ENCODE peak calls at places on chromosomes 6 and 20, in six cellular contexts. N is H9, O is mammary epithelial cell, D is kidney, K is H1, S is adipocyte. A is an unnamed sample.

GRCh38 chr20:44401052-44401769 is 45.7 kb downstream of the HNF4A start:
- DNase-seq in N (no peak), O (no peak), D (no peak), K (no peak), S (no peak), A (peak; percentile 55)

GRCh38 chr6:16656451-16656850 is 104.8 kb downstream of the ATXN1 start:
- DNase-seq in N (no peak), O (no peak), D (no peak), K (no peak), S (no peak), A (no peak)

GRCh38 chr6:93679836-93680235 is 260.5 kb upstream of the EPHA7 start:
- DNase-seq in N (no peak), O (no peak), D (no peak), K (no peak), S (no peak), A (no peak)

GRCh38 chr6:18425218-18425617 is 38.1 kb downstream of the RNF144B start:
- DNase-seq in N (no peak), O (no peak), D (no peak), K (no peak), S (no peak), A (no peak)

GRCh38 chr20:57656821-57657536 is 36.8 kb upstream of the ZBP1 start:
- DNase-seq in N (peak; percentile 20), O (no peak), D (peak; percentile 62), K (no peak), S (no peak), A (peak; percentile 38)

GRCh38 chr6:150765457-150765764 is 100.1 kb upstream of the MTHFD1L start:
- DNase-seq in N (no peak), O (no peak), D (no peak), K (no peak), S (no peak), A (no peak)

GRCh38 chr6:169592558-169592957 is 109.3 kb downstream of the WDR27 start:
- DNase-seq in N (no peak), O (peak; percentile 21), D (no peak), K (no peak), S (peak; percentile 44), A (no peak)

GRCh38 chr6:156976144-156977088 is 199.2 kb downstream of the ARID1B start:
- DNase-seq in N (no peak), O (peak; percentile 16), D (no peak), K (no peak), S (no peak), A (peak; percentile 48)

GRCh38 chr6:31946370-31946885 is 533 bp downstream of the CFB start:
- DNase-seq in N (no peak), O (no peak), D (no peak), K (no peak), S (no peak), A (peak; percentile 38)
- H3K9ac ChIP-seq in N (no peak overlapping the region), O (peak overlapping the region; percentile 5), D (peak overlapping the region; percentile 53), K (no peak overlapping the region), S (peak overlapping the region; percentile 39), A (no peak overlapping the region)

DNA sequence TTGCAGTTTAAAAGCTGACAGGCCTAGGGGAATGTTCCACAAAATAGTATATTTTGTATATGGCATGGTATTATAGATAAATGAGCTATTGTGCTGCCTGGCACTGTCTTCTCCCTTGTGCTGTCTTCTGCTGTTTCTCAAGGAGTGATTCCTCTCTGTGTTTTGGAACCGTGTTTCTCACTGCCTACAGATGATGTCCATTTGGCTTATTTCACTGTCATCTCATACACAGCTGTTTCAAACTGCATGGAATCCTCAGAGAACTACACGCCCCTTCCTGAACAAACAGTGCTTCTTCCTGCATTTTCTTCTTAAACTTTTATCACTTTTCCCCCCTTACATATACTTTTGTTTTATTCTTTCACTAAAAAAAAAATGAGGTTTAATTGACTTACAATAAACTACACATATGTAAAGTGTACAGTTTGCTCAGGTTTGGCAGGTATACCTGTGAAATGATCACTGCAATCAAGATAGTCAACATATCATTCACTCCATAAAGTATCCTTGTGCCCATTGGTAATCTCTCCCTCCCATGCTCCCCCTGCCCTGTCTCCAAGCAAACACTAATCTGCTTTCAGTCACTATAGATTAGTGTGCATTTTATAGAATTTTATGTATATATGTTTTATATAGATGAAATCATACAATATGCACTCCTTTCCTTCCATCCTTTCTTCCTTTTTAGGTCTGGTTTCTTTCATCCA is 43.0 kb downstream of the CBFA2T2 start:
- DNase-seq in N (no peak), O (no peak), D (no peak), K (no peak), S (peak; percentile 25), A (no peak)
- H3K4me1 ChIP-seq in N (no peaks in the 10 kb centered on the region), O (no peaks in the 10 kb centered on the region), D (peaks cover 12% of the 10 kb centered on the region), K (no peaks in the 10 kb centered on the region), S (peaks cover 25% of the 10 kb centered on the region), A (no peaks in the 10 kb centered on the region)

GRCh38 chr20:3094848-3095629 is 10.5 kb upstream of the AVP start:
- DNase-seq in N (no peak), O (no peak), D (peak; percentile 48), K (no peak), S (no peak), A (no peak)
- H3K9ac ChIP-seq in N (no peak overlapping the region), O (no peak overlapping the region), D (no peak overlapping the region), K (no peak overlapping the region), S (no peak overlapping the region), A (no peak overlapping the region)

GRCh38 chr6:26360451-26361416 is 4.3 kb upstream of the BTN3A2 start:
- DNase-seq in N (no peak), O (no peak), D (no peak), K (no peak), S (no peak), A (no peak)

GRCh38 chr6:26362836-26363220 is 2.2 kb upstream of the BTN3A2 start:
- DNase-seq in N (no peak), O (no peak), D (no peak), K (no peak), S (no peak), A (no peak)

GRCh38 chr6:26363882-26364825 is 844 bp upstream of the BTN3A2 start:
- DNase-seq in N (no peak), O (no peak), D (no peak), K (no peak), S (peak; percentile 43), A (peak; percentile 24)

GRCh38 chr6:26361544-26361943 is 3.5 kb upstream of the BTN3A2 start:
- DNase-seq in N (no peak), O (no peak), D (no peak), K (no peak), S (no peak), A (no peak)

DNA sequence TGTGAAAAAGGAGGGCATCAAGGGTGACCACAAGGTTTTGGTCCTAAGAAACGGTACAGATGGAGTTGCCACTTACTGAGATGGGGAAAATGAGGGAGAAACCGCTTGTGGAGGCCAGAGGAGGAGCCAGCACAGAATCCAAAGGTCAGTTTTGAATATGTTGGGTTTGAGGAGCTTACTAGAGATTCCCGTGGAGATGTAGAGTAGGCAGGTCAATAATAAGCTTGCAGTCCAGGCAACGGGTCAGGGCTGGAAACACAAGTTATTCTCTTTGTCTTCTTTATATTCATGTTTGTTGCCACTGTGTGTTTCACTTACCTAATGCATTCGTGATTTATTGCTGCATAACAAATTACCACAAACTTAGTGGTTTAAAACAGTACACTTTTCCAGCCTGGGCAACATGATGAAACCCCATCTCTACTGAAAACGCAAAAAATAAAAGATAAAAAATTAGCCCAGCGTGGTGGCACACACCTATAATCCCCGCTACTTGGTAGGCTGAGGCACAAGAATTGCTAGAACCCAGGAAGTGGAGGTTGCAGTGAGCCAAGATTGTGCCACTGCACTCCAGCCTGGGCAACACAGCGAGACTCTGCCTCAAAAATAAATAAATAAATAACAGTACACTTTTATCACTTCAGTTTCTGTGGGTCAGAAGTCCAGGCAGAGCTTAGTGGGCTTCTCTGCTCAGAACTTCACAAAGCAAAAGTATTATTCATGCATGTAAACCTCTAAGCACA is 2.7 kb upstream of the BTN3A2 start:
- DNase-seq in N (no peak), O (no peak), D (no peak), K (no peak), S (no peak), A (no peak)
- H3K4me1 ChIP-seq in N (no peaks in the 10 kb centered on the region), O (peaks cover 8% of the 10 kb centered on the region), D (peaks cover 7% of the 10 kb centered on the region), K (no peaks in the 10 kb centered on the region), S (peaks cover 14% of the 10 kb centered on the region), A (no peaks in the 10 kb centered on the region)

GRCh38 chr6:42123379-42124103 is 18.9 kb downstream of the C6orf132 start:
- DNase-seq in N (no peak), O (no peak), D (no peak), K (no peak), S (no peak), A (no peak)

GRCh38 chr6:42128460-42129359 is 13.7 kb downstream of the C6orf132 start:
- DNase-seq in N (no peak), O (no peak), D (peak; percentile 59), K (no peak), S (no peak), A (no peak)

GRCh38 chr6:42124223-42124836 is 18.1 kb downstream of the C6orf132 start:
- DNase-seq in N (no peak), O (no peak), D (no peak), K (no peak), S (no peak), A (no peak)

GRCh38 chr6:42125663-42126062 is 16.8 kb downstream of the C6orf132 start:
- DNase-seq in N (no peak), O (no peak), D (no peak), K (no peak), S (no peak), A (no peak)

GRCh38 chr6:42125231-42125630 is 17.2 kb downstream of the C6orf132 start:
- DNase-seq in N (no peak), O (no peak), D (no peak), K (no peak), S (no peak), A (no peak)
- H3K9ac ChIP-seq in N (no peak overlapping the region), O (no peak overlapping the region), D (no peak overlapping the region), K (no peak overlapping the region), S (no peak overlapping the region), A (no peak overlapping the region)

GRCh38 chr6:36980129-36980528 is 5.9 kb downstream of the MTCH1 start:
- DNase-seq in N (no peak), O (no peak), D (no peak), K (no peak), S (no peak), A (no peak)
- H3K4me1 ChIP-seq in N (peaks cover 14% of the 10 kb centered on the region), O (peaks cover 8% of the 10 kb centered on the region), D (peaks cover 8% of the 10 kb centered on the region), K (peaks cover 13% of the 10 kb centered on the region), S (peaks cover 57% of the 10 kb centered on the region), A (peaks cover 3% of the 10 kb centered on the region)

GRCh38 chr6:119158057-119158848 is 79.8 kb upstream of the FAM184A start:
- DNase-seq in N (no peak), O (no peak), D (no peak), K (no peak), S (peak; percentile 61), A (no peak)
- H3K9ac ChIP-seq in N (no peak overlapping the region), O (no peak overlapping the region), D (no peak overlapping the region), K (no peak overlapping the region), S (peak overlapping the region; percentile 9), A (no peak overlapping the region)

A was measured in endodermal cell.